ENCODE peak calls at places on chromosomes 12 and 14, in four cellular contexts. N is neural progenitor cell, I is IMR-90, P is left ventricle myocardium inferior. O is an unnamed sample.

GRCh38 chr12:48973992-48974673 is 2.6 kb upstream of the WNT10B start:
- DNase-seq in N (peak; percentile 79), I (peak; percentile 54), P (peak; percentile 58), O (no peak)

GRCh38 chr12:45543887-45544286 is 185.6 kb upstream of the ARID2 start:
- DNase-seq in N (peak; percentile 79), I (peak; percentile 87), P (no peak), O (no peak)

GRCh38 chr14:92922155-92922735 is 705 bp upstream of the CHGA start:
- DNase-seq in N (no peak), I (no peak), P (no peak), O (no peak)

GRCh38 chr12:71702590-71702989 is 16.7 kb downstream of the TMEM19 start:
- DNase-seq in N (no peak), I (peak; percentile 41), P (no peak), O (no peak)

GRCh38 chr12:82479511-82479910 is 121.2 kb downstream of the METTL25 start:
- DNase-seq in N (peak; percentile 20), I (peak; percentile 59), P (no peak), O (no peak)

GRCh38 chr12:42698213-42698612 is 108.7 kb upstream of the PRICKLE1 start:
- DNase-seq in N (no peak), I (no peak), P (no peak), O (no peak)

GRCh38 chr14:65502676-65503124 is 90.2 kb downstream of the FUT8 start:
- DNase-seq in N (no peak), I (peak; percentile 78), P (no peak), O (no peak)

GRCh38 chr14:93929048-93929535 is 1.9 kb downstream of the FAM181A start:
- DNase-seq in N (no peak), I (no peak), P (no peak), O (peak; percentile 68)

GRCh38 chr12:4144676-4145075 is 128.9 kb upstream of the CCND2 start:
- DNase-seq in N (no peak), I (no peak), P (no peak), O (no peak)

GRCh38 chr14:103109789-103110415 is 13.4 kb upstream of the TNFAIP2 start:
- DNase-seq in N (peak; percentile 59), I (peak; percentile 90), P (no peak), O (peak; percentile 92)
- H3K4me3 ChIP-seq in N (peak overlapping the region; percentile 0), I (no peak overlapping the region), P (no peak overlapping the region), O (no peak overlapping the region)

DNA sequence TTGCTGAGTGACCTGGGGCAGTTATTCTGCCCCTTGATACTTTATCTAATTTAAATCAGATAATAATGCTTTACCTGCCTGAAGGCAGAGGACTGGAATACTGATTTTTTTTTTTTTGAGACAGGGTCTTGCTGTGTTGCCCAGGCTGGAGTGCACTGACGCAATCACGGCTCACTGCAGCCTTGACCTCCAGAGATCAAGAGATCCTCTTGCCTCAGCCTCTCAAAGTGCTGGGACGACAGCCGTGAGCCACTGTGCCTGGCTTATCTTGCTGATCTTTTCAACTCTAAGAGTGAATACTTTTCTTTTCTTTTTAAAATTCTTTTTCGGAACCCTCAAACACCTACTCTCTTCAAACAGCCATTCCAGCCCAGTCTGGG is 699 bp upstream of the B4GALNT3 start:
- DNase-seq in N (no peak), I (no peak), P (no peak), O (no peak)
- H3K4me3 ChIP-seq in N (peak overlapping the region; percentile 85), I (no peak overlapping the region), P (peak overlapping the region; percentile 75), O (peak overlapping the region; percentile 61)

DNA sequence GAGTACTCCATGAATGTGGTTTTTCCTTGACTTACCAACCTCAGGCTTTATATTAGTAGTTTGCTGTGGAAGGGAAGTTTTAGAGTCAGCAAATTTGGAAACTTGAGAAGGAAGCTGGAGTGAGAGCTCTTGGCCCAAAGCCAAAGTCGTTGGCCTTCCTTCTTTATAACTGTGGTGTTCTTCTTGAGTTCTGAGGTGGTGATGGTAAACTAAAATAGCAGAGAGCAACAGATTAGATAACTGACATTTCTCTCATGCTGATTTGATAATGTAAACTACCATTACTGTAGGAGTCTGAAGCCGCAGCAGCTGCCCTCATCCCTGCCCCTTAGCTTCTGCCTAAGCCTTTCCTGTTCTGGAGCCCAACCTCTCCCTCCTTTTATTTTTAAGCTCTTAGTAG is 76.3 kb downstream of the TGFB3 start:
- DNase-seq in N (no peak), I (peak; percentile 53), P (peak; percentile 53), O (no peak)
- H3K4me3 ChIP-seq in N (no peak overlapping the region), I (no peak overlapping the region), P (no peak overlapping the region), O (no peak overlapping the region)

GRCh38 chr12:131893605-131894312 is 663 bp upstream of the ULK1 start:
- DNase-seq in N (no peak), I (no peak), P (no peak), O (peak; percentile 32)
- H3K4me3 ChIP-seq in N (no peak overlapping the region), I (no peak overlapping the region), P (peak overlapping the region; percentile 79), O (no peak overlapping the region)

GRCh38 chr14:73762375-73762822 is 48.2 kb upstream of the PNMA1 start:
- DNase-seq in N (no peak), I (no peak), P (no peak), O (no peak)
- H3K4me3 ChIP-seq in N (no peak overlapping the region), I (no peak overlapping the region), P (no peak overlapping the region), O (no peak overlapping the region)

DNA sequence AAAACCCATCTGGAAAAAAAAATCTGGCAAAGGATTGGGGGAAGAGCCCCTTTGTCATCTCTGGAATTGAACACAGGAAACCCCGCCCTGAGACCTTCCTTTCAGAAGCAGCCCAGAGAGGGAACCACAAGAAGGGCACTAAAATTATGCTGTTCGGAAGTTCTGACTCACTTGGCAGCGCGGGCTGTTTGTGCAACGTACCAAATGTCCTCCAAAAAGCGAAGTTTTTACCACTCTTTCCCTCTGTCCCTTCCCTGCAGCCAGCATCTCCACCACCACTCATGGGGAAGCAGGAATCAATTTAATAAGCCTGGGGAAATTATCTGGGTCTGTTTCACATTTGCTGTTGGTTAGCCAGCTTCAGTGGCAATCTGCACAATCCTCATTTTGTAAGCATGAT is 3.2 kb upstream of the SYNE3 start:
- DNase-seq in N (no peak), I (peak; percentile 77), P (peak; percentile 78), O (peak; percentile 80)
- H3K4me3 ChIP-seq in N (no peak overlapping the region), I (no peak overlapping the region), P (no peak overlapping the region), O (no peak overlapping the region)